ENCODE peak calls at places on chromosomes 11 and 22, in ten cellular contexts. T is stimulated activated CD8-positive, alpha-beta memory T cell treated with anti-CD3 and anti-CD28 coated beads, Interleukin-4, amount 100 ng/mL, for 4 hours; H is activated CD8-positive, alpha-beta memory T cell treated with anti-CD3 and anti-CD28 coated beads, Interleukin-2, amount 50 U/mL, for 48 hours; K is activated T-cell treated with anti-CD3 and anti-CD28 coated beads for 1 hour; J is kidney tubule cell; Q is right lobe of liver; O is transverse colon; L is HT1080; V is suprapubic skin; B is brain microvascular endothelial cell. X is an unnamed sample.

GRCh38 chr11:123590296-123590912 is 64.0 kb downstream of the SCN3B start:
- DNase-seq in T (no peak), H (no peak), K (no peak), J (peak), Q (no peak), O (peak), L (peak), V (no peak), B (peak), X (no peak)

GRCh38 chr11:33544593-33545373 is 155.8 kb downstream of the C11orf91 start:
- DNase-seq in T (no peak), H (no peak), K (no peak), J (no peak), Q (no peak), O (no peak), L (no peak), V (no peak), B (no peak), X (no peak)

GRCh38 chr11:94650756-94651155 is 83.6 kb downstream of the PIWIL4 start:
- DNase-seq in T (no peak), H (no peak), K (no peak), J (no peak), Q (no peak), O (peak), L (no peak), V (no peak), B (peak), X (no peak)

GRCh38 chr11:72580648-72580950 is 93.6 kb downstream of the PDE2A start:
- DNase-seq in T (no peak), H (no peak), K (no peak), J (no peak), Q (peak), O (no peak), L (no peak), V (peak), B (no peak), X (no peak)

GRCh38 chr11:66268953-66269906 is 791 bp downstream of the RAB1B start:
- DNase-seq in T (no peak), H (no peak), K (no peak), J (peak), Q (no peak), O (no peak), L (peak), V (no peak), B (no peak), X (no peak)

GRCh38 chr11:69654660-69655478 is 13.9 kb downstream of the CCND1 start:
- DNase-seq in T (no peak), H (no peak), K (no peak), J (peak), Q (peak), O (no peak), L (peak), V (peak), B (no peak), X (peak)

GRCh38 chr11:43074810-43075209 is 237.0 kb upstream of the API5 start:
- DNase-seq in T (no peak), H (no peak), K (no peak), J (no peak), Q (no peak), O (no peak), L (no peak), V (no peak), B (no peak), X (no peak)

GRCh38 chr11:75563978-75564552 is 2.0 kb downstream of the SERPINH1 start:
- DNase-seq in T (no peak), H (no peak), K (no peak), J (peak), Q (no peak), O (peak), L (peak), V (peak), B (peak), X (no peak)

GRCh38 chr22:48800036-48800885 is 1027.4 kb downstream of the BRD1 start:
- DNase-seq in T (no peak), H (no peak), K (no peak), J (no peak), Q (no peak), O (no peak), L (no peak), V (no peak), B (no peak), X (no peak)

GRCh38 chr22:37021710-37022482 is 2.4 kb downstream of the MPST start:
- DNase-seq in T (no peak), H (peak), K (peak), J (peak), Q (peak), O (peak), L (no peak), V (no peak), B (no peak), X (no peak)

GRCh38 chr11:10742460-10743208 is 8.4 kb upstream of the CTR9 start:
- DNase-seq in T (no peak), H (no peak), K (peak), J (peak), Q (no peak), O (no peak), L (peak), V (no peak), B (peak), X (no peak)

GRCh38 chr11:65159005-65159404 is 11.0 kb upstream of the SPDYC start:
- DNase-seq in T (no peak), H (no peak), K (no peak), J (no peak), Q (no peak), O (no peak), L (no peak), V (no peak), B (no peak), X (no peak)

GRCh38 chr11:116678887-116679286 is 93.9 kb downstream of the BUD13 start:
- DNase-seq in T (no peak), H (no peak), K (no peak), J (no peak), Q (no peak), O (no peak), L (no peak), V (no peak), B (no peak), X (no peak)

GRCh38 chr22:47406180-47406723 is 643.8 kb downstream of the TBC1D22A start:
- DNase-seq in T (no peak), H (peak), K (no peak), J (no peak), Q (no peak), O (no peak), L (no peak), V (no peak), B (no peak), X (no peak)

X was measured in prostate gland.